ENCODE peak calls at places on chromosomes 3 and 15, in seven cellular contexts. U, N, G, P, E, O and R are unnamed samples.
A peak's percentile ranks its signal among the peaks of the same experiment; 100 is the strongest.

GRCh38 chr15:52783929-52784798 is 6.0 kb downstream of the ONECUT1 start:
- DNase-seq in N (no peak), O (peak; percentile 17), E (peak; percentile 40), U (no peak), P (no peak), G (no peak), R (no peak)

GRCh38 chr15:77030928-77031375 is 36.0 kb downstream of the PSTPIP1 start:
- DNase-seq in E (no peak), N (peak; percentile 16), P (no peak), O (no peak), U (peak; percentile 39), G (peak; percentile 12), R (no peak)

GRCh38 chr15:64574220-64574994 is 114.0 kb downstream of the ZNF609 start:
- DNase-seq in G (no peak), P (no peak), E (no peak), O (no peak), U (no peak), N (no peak), R (no peak)

GRCh38 chr15:96331942-96332853 is 1.7 kb downstream of the NR2F2 start:
- DNase-seq in O (peak; percentile 40), P (peak; percentile 52), E (peak; percentile 79), G (no peak), N (no peak), U (no peak), R (no peak)

GRCh38 chr3:16040991-16041390 is 133.5 kb upstream of the GALNT15 start:
- DNase-seq in G (no peak), U (no peak), O (no peak), N (no peak), P (no peak), E (no peak), R (no peak)

GRCh38 chr15:78929536-78930264 is 15.1 kb downstream of the CTSH start:
- DNase-seq in N (no peak), O (no peak), G (no peak), E (no peak), P (no peak), U (peak; percentile 75), R (peak; percentile 47)

GRCh38 chr3:178802993-178803693 is 266.9 kb downstream of the KCNMB2 start:
- DNase-seq in O (no peak), G (no peak), U (no peak), N (no peak), P (no peak), E (no peak), R (peak; percentile 14)

GRCh38 chr15:45427085-45427484 is 48.7 kb upstream of the GATM start:
- DNase-seq in G (no peak), N (no peak), E (no peak), U (no peak), O (no peak), P (no peak), R (no peak)

GRCh38 chr15:82808634-82809041 is 790 bp upstream of the WHAMM start:
- DNase-seq in G (no peak), N (no peak), E (no peak), O (no peak), P (no peak), U (no peak), R (no peak)

GRCh38 chr15:73058437-73058836 is 6.2 kb downstream of the NEO1 start:
- DNase-seq in U (no peak), O (no peak), P (no peak), G (no peak), N (no peak), E (no peak), R (no peak)

GRCh38 chr3:41602121-41602520 is 359.8 kb downstream of the ULK4 start:
- DNase-seq in G (no peak), P (no peak), U (no peak), O (no peak), N (no peak), E (no peak), R (no peak)

GRCh38 chr15:25735550-25736384 is 127.4 kb downstream of the ATP10A start:
- DNase-seq in O (no peak), P (no peak), E (no peak), U (no peak), G (no peak), N (no peak), R (no peak)

GRCh38 chr3:59052803-59053411 is 3.1 kb upstream of the CFAP20DC start:
- DNase-seq in E (peak; percentile 37), P (no peak), G (no peak), U (no peak), O (peak; percentile 44), N (no peak), R (no peak)

GRCh38 chr15:42084465-42085235 is 9.7 kb downstream of the PLA2G4D start:
- DNase-seq in N (peak; percentile 81), G (peak; percentile 32), E (peak; percentile 52), P (peak; percentile 75), U (peak; percentile 65), O (peak; percentile 64), R (peak; percentile 39)

GRCh38 chr15:39468341-39468740 is 112.5 kb upstream of the THBS1 start:
- DNase-seq in U (no peak), P (no peak), N (no peak), G (no peak), E (no peak), O (peak; percentile 72), R (no peak)

GRCh38 chr15:39466428-39466827 is 114.5 kb upstream of the THBS1 start:
- DNase-seq in G (peak; percentile 86), E (no peak), U (peak; percentile 52), P (peak; percentile 33), N (peak; percentile 34), O (no peak), R (no peak)

GRCh38 chr15:39468828-39469227 is 112.1 kb upstream of the THBS1 start:
- DNase-seq in G (no peak), O (no peak), E (no peak), P (no peak), N (no peak), U (no peak), R (no peak)

GRCh38 chr15:39462691-39463090 is 118.2 kb upstream of the THBS1 start:
- DNase-seq in P (no peak), O (peak; percentile 77), U (no peak), G (no peak), E (no peak), N (no peak), R (no peak)

GRCh38 chr15:39465843-39466242 is 115.0 kb upstream of the THBS1 start:
- DNase-seq in O (no peak), P (no peak), G (no peak), U (no peak), E (no peak), N (no peak), R (no peak)
- H3K27ac ChIP-seq in O (no peak overlapping the region), P (no peak overlapping the region), G (peak overlapping the region; percentile 72), U (peak overlapping the region; percentile 61), E (no peak overlapping the region), N (peak overlapping the region; percentile 59), R (no peak overlapping the region)

GRCh38 chr3:49903451-49904424 is at the start of gene MST1R:
- DNase-seq in P (peak; percentile 72), G (peak; percentile 54), U (peak; percentile 83), N (peak; percentile 94), E (peak; percentile 74), O (peak; percentile 27), R (peak; percentile 74)
- H3K4me1 ChIP-seq in P (peaks cover 3% of the 10 kb centered on the region), G (no peaks in the 10 kb centered on the region), U (peaks cover 8% of the 10 kb centered on the region), N (peaks cover 73% of the 10 kb centered on the region), E (peaks cover 62% of the 10 kb centered on the region), O (peaks cover 14% of the 10 kb centered on the region), R (peaks cover 6% of the 10 kb centered on the region)

GRCh38 chr3:32403663-32404062 is 12.0 kb downstream of the CMTM7 start:
- DNase-seq in G (no peak), P (no peak), O (no peak), N (no peak), U (no peak), E (no peak), R (no peak)

GRCh38 chr3:32399030-32399620 is 7.5 kb downstream of the CMTM7 start:
- DNase-seq in G (no peak), O (peak; percentile 73), N (no peak), U (no peak), P (no peak), E (peak; percentile 59), R (no peak)

GRCh38 chr3:32401541-32402052 is 9.9 kb downstream of the CMTM7 start:
- DNase-seq in N (peak; percentile 74), U (peak; percentile 67), P (peak; percentile 80), G (peak; percentile 67), O (peak; percentile 96), E (peak; percentile 64), R (peak; percentile 61)

GRCh38 chr3:32398531-32398930 is 6.9 kb downstream of the CMTM7 start:
- DNase-seq in P (no peak), G (no peak), N (peak; percentile 38), U (no peak), O (no peak), E (no peak), R (no peak)

GRCh38 chr3:32401141-32401540 is 9.5 kb downstream of the CMTM7 start:
- DNase-seq in E (no peak), U (no peak), P (no peak), O (no peak), G (no peak), N (no peak), R (no peak)
- TF ChIP-seq POLR2A in E (no peak), U (no peak), P (no peak), O (no peak), G (no peak), N (no peak), R (no peak)

GRCh38 chr3:195698325-195699147 is 22.2 kb upstream of the MUC20 start:
- DNase-seq in N (no peak), G (no peak), P (no peak), E (no peak), O (no peak), U (no peak), R (no peak)
- H3K27ac ChIP-seq in N (no peak overlapping the region), G (peak overlapping the region; percentile 2), P (no peak overlapping the region), E (peak overlapping the region; percentile 63), O (no peak overlapping the region), U (no peak overlapping the region), R (no peak overlapping the region)

DNA sequence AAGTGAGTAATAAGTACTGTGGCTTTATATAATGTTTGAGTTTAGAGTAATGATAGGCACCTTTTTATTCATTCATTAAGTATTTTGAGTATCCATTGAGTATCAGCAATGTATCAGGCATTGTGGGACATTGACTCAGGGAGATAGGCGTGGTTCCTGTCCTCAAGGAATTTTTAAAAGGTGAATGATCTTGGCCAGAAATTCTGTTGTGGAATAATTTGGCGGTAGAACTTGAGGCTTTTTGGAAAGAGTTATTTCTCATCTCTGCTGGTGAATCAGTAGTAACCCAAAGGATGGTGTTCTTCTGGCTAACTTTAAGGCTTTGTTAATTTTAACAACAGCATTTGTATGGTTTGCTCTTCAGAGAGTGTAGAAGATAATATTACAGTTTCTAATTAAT is 2.0 kb downstream of the RAB7A start:
- DNase-seq in G (no peak), E (no peak), N (no peak), O (no peak), U (no peak), P (no peak), R (no peak)
- H3K4me1 ChIP-seq in G (peaks cover 16% of the 10 kb centered on the region), E (peaks cover 28% of the 10 kb centered on the region), N (peaks cover 62% of the 10 kb centered on the region), O (peaks cover 18% of the 10 kb centered on the region), U (peaks cover 13% of the 10 kb centered on the region), P (peaks cover 12% of the 10 kb centered on the region), R (peaks cover 2% of the 10 kb centered on the region)